ENCODE peak calls at places on chromosomes 12 and 14, in eight cellular contexts. Y, Q, M, H, A, W, S and J are unnamed samples.
A peak's percentile ranks its signal among the peaks of the same experiment; 100 is the strongest.

GRCh38 chr12:121776190-121777098 is 17.0 kb downstream of the RHOF start:
- DNase-seq in M (peak; percentile 64), W (peak; percentile 95), Q (peak; percentile 76), H (peak; percentile 61), Y (peak; percentile 70), S (no peak), A (peak; percentile 84), J (peak; percentile 87)

GRCh38 chr12:6824962-6825381 is 3.2 kb upstream of the P3H3 start:
- DNase-seq in H (peak; percentile 40), Y (no peak), Q (no peak), S (no peak), A (no peak), M (no peak), W (peak; percentile 49), J (no peak)

GRCh38 chr12:12784911-12785814 is at the start of gene APOLD1:
- DNase-seq in Y (no peak), S (no peak), M (no peak), Q (no peak), A (no peak), W (no peak), H (no peak), J (no peak)

GRCh38 chr12:126776047-126776446 is 1490.9 kb upstream of the TMEM132C start:
- DNase-seq in H (no peak), Y (no peak), M (no peak), W (no peak), A (no peak), Q (no peak), S (no peak), J (no peak)

GRCh38 chr14:71372411-71372838 is 465.2 kb downstream of the PCNX1 start:
- DNase-seq in S (no peak), H (peak; percentile 76), W (no peak), A (no peak), M (peak; percentile 93), Y (no peak), Q (no peak), J (peak; percentile 22)

GRCh38 chr14:68539311-68539737 is 253.5 kb downstream of the ZFP36L1 start:
- DNase-seq in H (no peak), A (no peak), M (no peak), W (no peak), Q (no peak), Y (no peak), S (no peak), J (no peak)

GRCh38 chr12:5123921-5124320 is 80.2 kb downstream of the KCNA5 start:
- DNase-seq in W (no peak), A (no peak), M (no peak), Q (no peak), Y (no peak), S (peak; percentile 7), H (no peak), J (no peak)

GRCh38 chr12:13099910-13100609 is 3.4 kb downstream of the GSG1 start:
- DNase-seq in M (peak; percentile 65), H (no peak), S (no peak), Y (no peak), W (no peak), A (no peak), Q (no peak), J (no peak)

GRCh38 chr12:89082354-89082753 is 269.9 kb downstream of the DUSP6 start:
- DNase-seq in W (no peak), M (no peak), S (no peak), A (no peak), H (no peak), Y (no peak), Q (no peak), J (no peak)